ENCODE peak calls at places on chromosomes 4 and X, in four cellular contexts. Q is H1, B is IMR-90, D is mesendoderm. I is an unnamed sample.

GRCh38 chrX:39808471-39808917 is 289.3 kb downstream of the BCOR start:
- DNase-seq in Q (no peak), B (peak), D (peak), I (no peak)

GRCh38 chrX:7614616-7615015 is 228.4 kb upstream of the VCX start:
- DNase-seq in Q (no peak), B (no peak), D (no peak), I (no peak)

GRCh38 chrX:150848914-150849365 is 49.5 kb downstream of the CD99L2 start:
- DNase-seq in Q (no peak), B (no peak), D (no peak), I (no peak)

GRCh38 chrX:39907964-39908616 is 189.7 kb downstream of the BCOR start:
- DNase-seq in Q (no peak), B (peak), D (peak), I (peak)

GRCh38 chr4:48109413-48110263 is 24.4 kb downstream of the TXK start:
- DNase-seq in Q (no peak), B (peak), D (peak), I (no peak)

GRCh38 chr4:149057594-149057993 is 615.4 kb upstream of the NR3C2 start:
- DNase-seq in Q (no peak), B (no peak), D (no peak), I (no peak)

GRCh38 chr4:15982833-15983528 is 20.0 kb upstream of the FGFBP2 start:
- DNase-seq in Q (no peak), B (peak), D (peak), I (no peak)

GRCh38 chr4:21869978-21870745 is 78.4 kb downstream of the KCNIP4 start:
- DNase-seq in Q (no peak), B (no peak), D (no peak), I (no peak)

GRCh38 chr4:143021384-143021783 is 163.3 kb upstream of the USP38 start:
- DNase-seq in Q (no peak), B (no peak), D (no peak), I (no peak)

GRCh38 chr4:159410076-159410777 is 307.3 kb downstream of the RAPGEF2 start:
- DNase-seq in Q (no peak), B (peak), D (no peak), I (no peak)

GRCh38 chr4:38967260-38968095 is 64.7 kb downstream of the TMEM156 start:
- DNase-seq in Q (no peak), B (peak), D (peak), I (no peak)

GRCh38 chr4:165009493-165010227 is 22.1 kb upstream of the TRIM60 start:
- DNase-seq in Q (no peak), B (no peak), D (no peak), I (no peak)

GRCh38 chr4:40196724-40197281 is at the start of gene RHOH:
- DNase-seq in Q (peak), B (no peak), D (peak), I (no peak)

GRCh38 chr4:37989398-37990260 is 29.4 kb downstream of the PTTG2 start:
- DNase-seq in Q (peak), B (no peak), D (no peak), I (no peak)

GRCh38 chr4:88866862-88867550 is 169.4 kb upstream of the NAP1L5 start:
- DNase-seq in Q (no peak), B (peak), D (no peak), I (no peak)

GRCh38 chrX:150680974-150681373 is 12.2 kb upstream of the MTMR1 start:
- DNase-seq in Q (no peak), B (peak), D (peak), I (no peak)

GRCh38 chr4:88569944-88570455 is 22.3 kb upstream of the HERC3 start:
- DNase-seq in Q (no peak), B (no peak), D (peak), I (no peak)

GRCh38 chr4:128385683-128386304 is 98.2 kb upstream of the PGRMC2 start:
- DNase-seq in Q (no peak), B (peak), D (peak), I (no peak)

GRCh38 chr4:6379787-6380745 is 92.3 kb downstream of the PPP2R2C start:
- DNase-seq in Q (no peak), B (no peak), D (peak), I (no peak)

GRCh38 chrX:153967536-153968214 is 3.9 kb downstream of the HCFC1 start:
- DNase-seq in Q (no peak), B (no peak), D (no peak), I (no peak)

GRCh38 chr4:127606823-127607222 is 25.9 kb upstream of the INTU start:
- DNase-seq in Q (no peak), B (no peak), D (no peak), I (no peak)

GRCh38 chrX:122625821-122626220 is 558.3 kb upstream of the GRIA3 start:
- DNase-seq in Q (no peak), B (peak), D (no peak), I (no peak)

GRCh38 chrX:103806862-103807474 is 25.1 kb downstream of the RAB9B start:
- DNase-seq in Q (no peak), B (no peak), D (no peak), I (no peak)

GRCh38 chrX:136916827-136917226 is 36.3 kb upstream of the RBMX start:
- DNase-seq in Q (no peak), B (no peak), D (no peak), I (no peak)

GRCh38 chrX:12548746-12549145 is 242.5 kb upstream of the PRPS2 start:
- DNase-seq in Q (peak), B (peak), D (peak), I (peak)

GRCh38 chr4:117478702-117479101 is 393.3 kb upstream of the TRAM1L1 start:
- DNase-seq in Q (no peak), B (peak), D (no peak), I (no peak)

GRCh38 chr4:1500231-1500965 is 94.2 kb upstream of the NKX1-1 start:
- DNase-seq in Q (no peak), B (no peak), D (no peak), I (no peak)

GRCh38 chr4:1499465-1499864 is 93.2 kb upstream of the NKX1-1 start:
- DNase-seq in Q (no peak), B (no peak), D (no peak), I (no peak)

GRCh38 chr4:1501754-1502500 is 95.7 kb upstream of the NKX1-1 start:
- DNase-seq in Q (no peak), B (no peak), D (no peak), I (peak)

GRCh38 chr4:1502501-1502886 is 96.3 kb upstream of the NKX1-1 start:
- DNase-seq in Q (no peak), B (no peak), D (no peak), I (no peak)

DNA sequence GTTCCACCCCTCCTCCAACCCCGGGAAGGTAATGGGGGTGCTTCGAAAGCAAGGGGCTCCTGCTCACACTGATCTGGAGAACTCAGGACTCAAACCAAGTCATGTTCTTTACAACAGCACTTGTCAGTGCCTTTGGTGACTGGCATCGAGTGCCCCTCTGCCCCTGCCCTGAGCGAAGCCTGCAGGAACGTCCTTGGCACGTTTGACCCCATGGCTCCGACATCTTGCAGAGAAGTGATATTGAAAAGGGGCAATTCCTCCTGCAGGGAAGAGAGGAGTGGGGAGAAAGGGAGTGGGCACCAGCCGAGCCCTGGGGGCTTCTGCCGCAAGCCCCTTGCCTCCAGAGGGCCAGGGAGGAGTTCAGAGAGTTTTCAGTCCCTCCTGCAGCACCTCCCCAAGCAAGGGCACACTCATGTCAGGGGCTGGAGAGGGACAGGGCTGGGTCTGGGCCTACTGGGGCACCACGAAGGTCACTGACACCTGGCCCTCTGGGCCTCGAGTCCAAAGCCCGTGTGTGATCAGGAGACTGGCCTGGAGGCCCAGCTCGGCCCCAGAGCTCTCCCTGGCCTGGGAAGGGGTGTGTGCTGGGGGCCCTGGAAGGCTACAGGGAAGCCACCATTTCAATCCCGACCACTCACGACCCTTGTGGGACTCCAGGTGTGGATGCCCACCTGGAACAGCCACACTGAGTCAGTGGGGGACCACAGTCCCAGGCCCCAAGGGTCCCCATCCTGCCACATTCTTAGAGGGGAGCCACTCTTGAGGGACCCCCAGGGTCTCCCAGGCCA is 94.9 kb upstream of the NKX1-1 start:
- DNase-seq in Q (no peak), B (no peak), D (no peak), I (no peak)
- H3K23ac ChIP-seq in Q (no peak), B (no peak), D (no peak), I (no peak)

DNA sequence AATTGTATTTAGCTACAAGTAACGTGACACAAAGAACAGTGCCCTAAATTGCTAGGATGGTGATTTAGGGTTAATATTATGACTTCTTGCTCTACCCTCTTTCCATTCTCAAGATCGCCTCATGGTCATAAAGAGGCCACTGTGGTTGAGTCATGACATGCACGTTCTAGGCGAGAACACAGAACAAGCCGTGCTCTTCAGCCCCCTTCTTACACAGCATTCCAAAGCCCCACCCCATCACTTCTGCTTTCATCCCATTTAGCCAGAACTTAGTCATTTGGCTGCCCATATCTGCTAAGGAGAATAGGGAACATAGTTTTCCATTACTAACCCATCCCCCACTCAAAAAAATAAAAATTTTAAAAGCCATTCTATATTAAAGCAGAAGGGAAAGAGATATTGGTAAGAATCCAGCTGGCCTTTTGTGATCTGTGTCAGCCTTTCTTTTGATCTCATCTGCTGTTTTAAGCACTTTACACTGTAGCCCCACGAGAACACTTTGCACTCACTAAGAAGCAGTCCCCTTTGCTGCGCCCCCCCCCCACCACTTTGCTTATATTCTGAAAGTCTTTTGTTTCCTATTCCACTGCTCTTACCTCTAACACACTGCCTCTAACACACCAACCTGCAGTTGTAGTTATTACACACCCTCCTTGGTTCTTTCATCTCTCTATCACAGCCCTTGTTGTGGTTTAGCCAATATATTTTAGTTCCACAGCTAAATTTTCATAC is 28.4 kb downstream of the NPNT start:
- DNase-seq in Q (no peak), B (no peak), D (peak), I (no peak)
- H3K56ac ChIP-seq in Q (no peak), B (no peak), D (no peak), I (no peak)

DNA sequence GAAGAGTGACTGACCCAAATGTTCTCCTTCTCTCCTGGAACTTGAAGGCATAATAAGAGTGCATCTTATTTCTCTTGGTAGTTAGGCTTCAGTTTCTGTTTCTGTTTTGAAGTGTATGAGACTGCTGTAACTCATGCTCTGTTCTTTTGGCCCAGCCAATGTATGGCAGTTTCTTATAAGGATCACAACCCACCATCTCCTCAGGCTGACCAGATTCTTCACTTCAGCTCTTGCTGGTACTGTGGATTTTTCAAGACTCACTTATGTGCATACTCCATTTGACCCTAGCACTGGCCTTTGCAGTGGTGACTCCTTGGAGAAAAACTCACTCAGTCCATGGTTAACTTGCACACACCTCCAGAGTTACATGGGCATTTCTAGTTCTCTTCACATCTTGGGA is 9.6 kb upstream of the YTHDC1 start:
- DNase-seq in Q (no peak), B (no peak), D (no peak), I (no peak)
- H2AK5ac ChIP-seq in Q (no peak), B (no peak), D (no peak), I (no peak)

GRCh38 chrX:47201545-47201944 is 7.9 kb downstream of the UBA1 start:
- DNase-seq in Q (no peak), B (no peak), D (no peak), I (no peak)

GRCh38 chrX:47204970-47205369 is 11.3 kb downstream of the UBA1 start:
- DNase-seq in Q (no peak), B (no peak), D (no peak), I (no peak)

GRCh38 chrX:47202877-47203276 is 9.2 kb downstream of the UBA1 start:
- DNase-seq in Q (no peak), B (no peak), D (no peak), I (no peak)

GRCh38 chrX:47200385-47201150 is 6.9 kb downstream of the UBA1 start:
- DNase-seq in Q (no peak), B (peak), D (peak), I (no peak)

GRCh38 chrX:47202316-47202715 is 8.7 kb downstream of the UBA1 start:
- DNase-seq in Q (no peak), B (no peak), D (no peak), I (no peak)
- H3K23ac ChIP-seq in Q (no peak), B (no peak), D (no peak), I (no peak)

I was measured in H9.